ENCODE peak calls at places on chromosomes 13 and 19, in four cellular contexts. X is Peyer's patch; O is CD8-positive, alpha-beta memory T cell; D is mucosa of descending colon. F is an unnamed sample.

GRCh38 chr13:35714588-35714987 is 238.1 kb upstream of the MAB21L1 start:
- DNase-seq in O (no peak), D (no peak), X (no peak), F (no peak)

GRCh38 chr19:55471266-55471665 is 5.2 kb upstream of the ZNF628 start:
- DNase-seq in D (no peak), O (no peak), X (no peak), F (no peak)

GRCh38 chr13:44063881-44064280 is 184.2 kb downstream of the LACC1 start:
- DNase-seq in X (no peak), D (no peak), O (no peak), F (no peak)

GRCh38 chr19:41997121-41997850 is 3.3 kb upstream of the ATP1A3 start:
- DNase-seq in X (no peak), O (no peak), D (peak), F (no peak)

GRCh38 chr13:43697323-43697722 is 89.4 kb downstream of the ENOX1 start:
- DNase-seq in X (no peak), O (no peak), D (no peak), F (no peak)

GRCh38 chr19:37466798-37467607 is at the start of gene ZNF569:
- DNase-seq in X (peak), D (peak), O (peak), F (peak)

GRCh38 chr19:3573162-3573857 is 566 bp downstream of the HMG20B start:
- DNase-seq in D (peak), X (no peak), O (no peak), F (no peak)

GRCh38 chr19:7680606-7681335 is at the start of gene TRAPPC5:
- DNase-seq in D (peak), X (peak), O (peak), F (peak)

GRCh38 chr19:49338691-49339363 is 3.6 kb downstream of the CD37 start:
- DNase-seq in X (peak), O (no peak), D (peak), F (no peak)

GRCh38 chr13:99636306-99636705 is 135.0 kb downstream of the TM9SF2 start:
- DNase-seq in O (no peak), D (no peak), X (no peak), F (no peak)

GRCh38 chr19:11194173-11194572 is 3.2 kb downstream of the KANK2 start:
- DNase-seq in X (no peak), O (no peak), D (no peak), F (no peak)
- H3K4me3 ChIP-seq in X (peak), O (no peak), D (no peak), F (no peak)

GRCh38 chr19:47720669-47721068 is 7.4 kb downstream of the EHD2 start:
- DNase-seq in O (no peak), D (no peak), X (no peak), F (no peak)
- H3K4me3 ChIP-seq in O (no peak), D (no peak), X (no peak), F (no peak)

DNA sequence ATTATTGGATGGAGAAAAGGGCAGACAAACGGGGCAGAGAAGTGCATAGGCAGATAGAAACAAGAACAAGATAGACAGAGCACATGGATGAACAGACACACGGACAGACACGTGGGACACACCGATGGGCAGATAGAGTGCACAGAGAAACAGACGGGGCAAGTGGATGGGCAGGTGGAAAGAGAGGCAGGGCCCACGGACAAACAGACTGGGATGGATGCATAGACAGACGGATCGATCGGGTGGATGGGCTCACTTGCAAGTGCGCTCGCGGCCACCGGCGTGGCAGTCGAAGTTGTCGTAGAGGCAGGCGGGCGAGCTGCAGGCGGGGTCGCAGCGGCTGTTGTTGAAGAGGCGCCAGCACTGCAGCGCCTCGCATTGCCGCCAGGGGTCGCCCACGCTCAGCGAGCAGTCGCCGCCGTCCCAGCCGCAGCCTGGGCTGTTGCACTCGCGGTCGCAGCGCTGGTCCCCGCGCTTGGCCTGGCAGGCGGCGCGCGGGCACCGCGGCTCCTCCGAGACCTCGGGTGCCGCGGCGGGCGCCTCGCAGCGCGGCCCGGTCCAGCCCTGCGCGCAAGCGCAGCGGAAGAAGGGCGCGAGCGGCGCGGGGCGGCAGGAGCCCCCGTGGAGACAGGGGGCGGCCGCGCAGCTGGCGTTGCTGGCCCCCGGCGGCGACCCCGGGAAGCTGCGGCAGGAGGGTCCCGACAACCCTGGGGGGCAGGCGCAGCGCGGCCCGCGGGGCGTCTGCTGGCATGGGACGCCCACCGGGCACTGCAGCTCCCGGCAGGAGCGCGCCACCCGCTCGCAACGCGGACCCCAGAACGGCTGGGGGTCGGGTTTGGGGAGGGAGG is 23.3 kb downstream of the NOTCH3 start:
- DNase-seq in O (peak), D (peak), X (peak), F (no peak)
- H3K4me3 ChIP-seq in O (no peak), D (no peak), X (peak), F (no peak)

DNA sequence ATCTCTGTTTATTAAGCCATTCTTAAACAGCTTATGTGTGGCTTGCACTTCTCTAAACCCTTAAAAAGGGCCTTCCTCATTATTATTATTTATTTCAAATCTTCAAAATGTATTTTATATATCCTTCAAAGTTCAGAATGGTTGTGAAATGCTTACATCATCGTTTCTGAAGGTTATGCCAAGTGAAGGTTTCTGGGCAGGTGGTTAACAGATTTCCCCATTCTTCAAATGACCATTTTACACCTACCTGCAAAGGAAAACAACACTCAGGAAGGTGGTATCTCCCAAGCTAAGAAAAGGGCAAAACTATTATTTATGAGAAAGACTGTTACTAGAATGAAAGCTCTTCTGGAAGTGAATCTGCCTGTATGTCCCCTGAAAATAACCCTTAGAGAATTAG is 191.6 kb downstream of the SHISA2 start:
- DNase-seq in O (no peak), X (no peak), D (no peak), F (no peak)
- H3K4me3 ChIP-seq in O (no peak), X (no peak), D (no peak), F (no peak)

GRCh38 chr19:2186071-2186846 is 22.5 kb downstream of the DOT1L start:
- DNase-seq in X (no peak), O (no peak), D (peak), F (no peak)
- H3K4me3 ChIP-seq in X (no peak), O (no peak), D (no peak), F (no peak)

GRCh38 chr19:46489445-46490272 is 6.0 kb downstream of the PNMA8B start:
- DNase-seq in D (no peak), X (no peak), O (no peak), F (no peak)

GRCh38 chr19:46488551-46488950 is 7.1 kb downstream of the PNMA8B start:
- DNase-seq in D (no peak), O (no peak), X (no peak), F (no peak)

GRCh38 chr19:46486358-46486757 is 9.3 kb downstream of the PNMA8B start:
- DNase-seq in D (no peak), O (no peak), X (no peak), F (no peak)

GRCh38 chr19:46487178-46487801 is 8.4 kb downstream of the PNMA8B start:
- DNase-seq in O (no peak), X (no peak), D (no peak), F (no peak)

GRCh38 chr19:46487802-46488445 is 7.7 kb downstream of the PNMA8B start:
- DNase-seq in D (peak), X (peak), O (peak), F (no peak)
- H3K4me3 ChIP-seq in D (no peak), X (no peak), O (no peak), F (no peak)

GRCh38 chr19:45901912-45902650 is at the start of gene MYPOP:
- DNase-seq in D (peak), O (no peak), X (no peak), F (no peak)

GRCh38 chr19:45902651-45903625 is 525 bp upstream of the MYPOP start:
- DNase-seq in O (peak), X (peak), D (peak), F (peak)

GRCh38 chr19:45899919-45900589 is 2.4 kb downstream of the MYPOP start:
- DNase-seq in X (no peak), O (no peak), D (no peak), F (no peak)

GRCh38 chr19:45900661-45901431 is 1.6 kb downstream of the MYPOP start:
- DNase-seq in X (no peak), O (no peak), D (no peak), F (no peak)

GRCh38 chr19:45901432-45901903 is 945 bp downstream of the MYPOP start:
- DNase-seq in D (peak), O (no peak), X (no peak), F (no peak)
- H3K4me3 ChIP-seq in D (peak), O (no peak), X (peak), F (peak)

GRCh38 chr19:47486900-47487299 is 2.9 kb upstream of the KPTN start:
- DNase-seq in O (no peak), D (no peak), X (peak), F (no peak)
- H3K4me3 ChIP-seq in O (no peak), D (no peak), X (no peak), F (no peak)

GRCh38 chr19:58570770-58571574 is 2.2 kb downstream of the MZF1 start:
- DNase-seq in D (peak), X (peak), O (peak), F (no peak)

GRCh38 chr19:58572026-58572817 is 913 bp downstream of the MZF1 start:
- DNase-seq in O (peak), X (no peak), D (no peak), F (no peak)

GRCh38 chr19:58569943-58570670 is 3.0 kb downstream of the MZF1 start:
- DNase-seq in O (no peak), D (peak), X (peak), F (no peak)

GRCh38 chr19:58572818-58573657 is at the start of gene MZF1:
- DNase-seq in D (peak), X (peak), O (peak), F (peak)

DNA sequence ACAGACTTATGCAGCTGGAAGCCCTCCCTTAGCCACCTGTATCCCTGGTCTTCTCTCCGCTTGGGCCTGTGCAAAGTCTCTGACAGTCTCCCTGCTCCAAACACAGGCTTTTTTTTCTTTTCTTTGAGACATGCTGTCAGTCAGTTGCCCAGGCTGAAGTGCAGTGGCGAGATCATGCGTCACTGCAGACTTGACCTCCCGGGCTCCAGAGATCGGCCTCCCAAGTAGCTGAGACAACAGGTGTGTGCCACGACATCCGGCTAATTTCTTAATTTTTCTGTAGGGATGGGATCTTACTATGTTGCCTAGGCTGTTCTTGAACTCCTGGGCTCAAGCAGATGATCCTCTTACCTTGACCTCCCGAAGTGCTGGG is 1.6 kb downstream of the MZF1 start:
- DNase-seq in O (no peak), X (peak), D (peak), F (no peak)
- H3K4me3 ChIP-seq in O (no peak), X (no peak), D (no peak), F (no peak)

GRCh38 chr13:75554981-75555380 is 5.4 kb downstream of the UCHL3 start:
- DNase-seq in D (no peak), O (no peak), X (no peak), F (no peak)
- H3K4me3 ChIP-seq in D (no peak), O (no peak), X (no peak), F (no peak)